ENCODE peak calls at places on chromosomes 7 and 10, in six cellular contexts. A is neural progenitor cell, S is heart left ventricle, H is fibroblast of lung, Y is right lobe of liver, W is small intestine. K is an unnamed sample. For H3K4me1 and H3K27me3, the result is how much of the 10 kb centered on the place peaks cover.

GRCh38 chr10:10613654-10614244 is 403.9 kb upstream of the CELF2 start:
- DNase-seq in A (no peak), S (no peak), H (peak), Y (no peak), W (no peak), K (no peak)

GRCh38 chr10:51063659-51064535 is 10.4 kb upstream of the PRKG1 start:
- DNase-seq in A (peak), S (no peak), H (peak), Y (no peak), W (peak), K (no peak)

GRCh38 chr7:44286182-44286617 is 39.2 kb downstream of the CAMK2B start:
- DNase-seq in A (no peak), S (peak), H (no peak), Y (peak), W (no peak), K (no peak)

GRCh38 chr10:59757966-59758365 is 4.7 kb upstream of the MRLN start:
- DNase-seq in A (no peak), S (no peak), H (peak), Y (no peak), W (no peak), K (no peak)

GRCh38 chr7:27871086-27871485 is 131.1 kb downstream of the TAX1BP1 start:
- DNase-seq in A (no peak), S (no peak), H (no peak), Y (no peak), W (no peak), K (no peak)

GRCh38 chr7:2231992-2232765 is 566 bp downstream of the MAD1L1 start:
- DNase-seq in A (peak), S (no peak), H (no peak), Y (no peak), W (peak), K (peak)

GRCh38 chr10:73218466-73219191 is 28.4 kb downstream of the DNAJC9 start:
- DNase-seq in A (peak), S (no peak), H (peak), Y (no peak), W (peak), K (no peak)

GRCh38 chr10:78196964-78197363 is 163.3 kb downstream of the RPS24 start:
- DNase-seq in A (no peak), S (no peak), H (peak), Y (no peak), W (no peak), K (no peak)

DNA sequence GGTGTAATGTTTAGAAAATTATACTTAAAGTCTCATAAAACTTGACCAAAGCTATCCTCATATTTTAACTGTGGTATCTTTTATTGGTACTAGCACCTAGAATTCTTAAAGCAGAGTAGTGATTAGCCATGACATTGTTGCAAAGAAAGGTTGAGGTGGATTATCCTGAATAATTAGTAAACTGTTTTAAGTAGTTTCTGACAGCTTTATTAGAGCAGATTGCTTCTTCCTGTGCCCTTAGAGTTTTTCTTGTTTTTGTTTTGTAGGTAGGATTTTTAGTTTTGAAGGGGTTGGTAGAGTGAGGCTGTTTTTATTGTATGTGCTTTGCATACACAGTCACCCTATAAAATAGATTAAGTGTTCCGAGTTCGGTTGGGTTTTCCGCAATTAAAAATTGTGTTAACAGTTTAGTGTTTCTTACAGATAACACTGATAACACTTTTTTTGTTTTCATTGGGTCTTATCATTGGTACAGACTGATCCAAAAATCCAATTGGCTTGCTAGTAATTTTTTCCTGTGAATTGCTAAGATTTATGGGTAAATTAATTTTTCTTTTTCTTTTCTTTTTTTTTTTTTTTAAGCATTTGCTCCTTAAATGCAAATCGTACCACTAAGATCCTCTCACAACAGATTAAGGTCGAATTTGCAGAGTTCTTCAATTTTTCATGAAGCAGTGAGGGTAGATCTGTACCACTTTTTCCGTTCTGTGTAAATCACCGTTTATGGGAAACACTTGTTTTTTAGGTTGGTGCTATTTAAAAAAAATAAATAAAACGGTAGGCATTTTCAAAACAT is 2.1 kb upstream of the PBLD start:
- DNase-seq in A (no peak), S (no peak), H (no peak), Y (no peak), W (no peak), K (no peak)
- H3K4me1 ChIP-seq in A (under half), S (under half), H (under half), Y (under half), W (under half), K (under half)

GRCh38 chr7:14133752-14134151 is 144.3 kb upstream of the ETV1 start:
- DNase-seq in A (no peak), S (no peak), H (no peak), Y (no peak), W (no peak), K (no peak)
- H3K4me3 ChIP-seq in A (no peak), S (no peak), H (no peak), Y (no peak), W (no peak), K (no peak)

GRCh38 chr7:128170461-128170860 is 70.6 kb upstream of the LEP start:
- DNase-seq in A (no peak), S (no peak), H (no peak), Y (no peak), W (no peak), K (no peak)
- H3K27me3 ChIP-seq in A (half or more), S (half or more), H (half or more), Y (under half), W (under half), K (under half)

GRCh38 chr10:26112532-26112931 is 104.0 kb upstream of the GAD2 start:
- DNase-seq in A (no peak), S (no peak), H (no peak), Y (no peak), W (no peak), K (no peak)
- H3K4me1 ChIP-seq in A (under half), S (under half), H (under half), Y (under half), W (under half), K (under half)

GRCh38 chr7:140671966-140672365 is 779 bp upstream of the ADCK2 start:
- DNase-seq in A (no peak), S (no peak), H (no peak), Y (no peak), W (no peak), K (no peak)
- H3K4me3 ChIP-seq in A (peak), S (no peak), H (peak), Y (no peak), W (no peak), K (no peak)

K was measured in effector memory CD4-positive, alpha-beta T cell.